ENCODE peak calls at places on chromosomes 13 and 19, in four cellular contexts. One of them, this sample, is unnamed. For H3K36me3, the result is how much of the 10 kb centered on the place peaks cover.

GRCh38 chr13:86932935-86933334 is 738.2 kb upstream of the SLITRK5 start:
- DNase-seq in fibroblast of lung: peak
- DNase-seq in K562: no peak
- DNase-seq in neural progenitor cell: peak
- DNase-seq in this sample: peak

GRCh38 chr13:110149036-110149435 is 157.9 kb downstream of the COL4A1 start:
- DNase-seq in fibroblast of lung: no peak
- DNase-seq in K562: no peak
- DNase-seq in neural progenitor cell: no peak
- DNase-seq in this sample: no peak

GRCh38 chr19:34962281-34962944 is 1.6 kb downstream of the ZNF792 start:
- DNase-seq in fibroblast of lung: no peak
- DNase-seq in K562: peak
- DNase-seq in neural progenitor cell: no peak
- DNase-seq in this sample: peak

GRCh38 chr13:78192721-78193120 is 274.1 kb upstream of the EDNRB start:
- DNase-seq in fibroblast of lung: peak
- DNase-seq in K562: no peak
- DNase-seq in neural progenitor cell: no peak
- DNase-seq in this sample: no peak

GRCh38 chr19:28403698-28404099 is 809.3 kb downstream of the UQCRFS1 start:
- DNase-seq in fibroblast of lung: no peak
- DNase-seq in K562: no peak
- DNase-seq in neural progenitor cell: no peak
- DNase-seq in this sample: no peak

GRCh38 chr19:10037809-10038208 is 24.5 kb downstream of the RDH8 start:
- DNase-seq in fibroblast of lung: no peak
- DNase-seq in K562: no peak
- DNase-seq in neural progenitor cell: no peak
- DNase-seq in this sample: no peak

GRCh38 chr13:112446347-112446861 is 70.2 kb downstream of the SPACA7 start:
- DNase-seq in fibroblast of lung: no peak
- DNase-seq in K562: no peak
- DNase-seq in neural progenitor cell: no peak
- DNase-seq in this sample: no peak

GRCh38 chr13:87656311-87656710 is 14.9 kb upstream of the SLITRK5 start:
- DNase-seq in fibroblast of lung: peak
- DNase-seq in K562: no peak
- DNase-seq in neural progenitor cell: peak
- DNase-seq in this sample: peak

GRCh38 chr19:45571457-45572220 is 13.0 kb downstream of the OPA3 start:
- DNase-seq in fibroblast of lung: no peak
- DNase-seq in K562: no peak
- DNase-seq in neural progenitor cell: no peak
- DNase-seq in this sample: no peak

GRCh38 chr19:38737297-38737865 is 6.9 kb downstream of the CAPN12 start:
- DNase-seq in fibroblast of lung: no peak
- DNase-seq in K562: no peak
- DNase-seq in neural progenitor cell: no peak
- DNase-seq in this sample: no peak

GRCh38 chr19:57566396-57567256 is 7.0 kb upstream of the ZNF550 start:
- DNase-seq in fibroblast of lung: peak
- DNase-seq in K562: peak
- DNase-seq in neural progenitor cell: peak
- DNase-seq in this sample: no peak

GRCh38 chr13:41061914-41062837 is 867 bp downstream of the WBP4 start:
- DNase-seq in fibroblast of lung: peak
- DNase-seq in K562: peak
- DNase-seq in neural progenitor cell: no peak
- DNase-seq in this sample: peak

GRCh38 chr19:55118401-55118991 is 1.1 kb upstream of the PPP1R12C start:
- DNase-seq in fibroblast of lung: peak
- DNase-seq in K562: peak
- DNase-seq in neural progenitor cell: peak
- DNase-seq in this sample: no peak

GRCh38 chr19:18156841-18157464 is 4.0 kb downstream of the PIK3R2 start:
- DNase-seq in fibroblast of lung: peak
- DNase-seq in K562: peak
- DNase-seq in neural progenitor cell: no peak
- DNase-seq in this sample: peak

GRCh38 chr13:98598043-98598442 is 21.1 kb upstream of the STK24 start:
- DNase-seq in fibroblast of lung: no peak
- DNase-seq in K562: no peak
- DNase-seq in neural progenitor cell: peak
- DNase-seq in this sample: peak

GRCh38 chr13:45003417-45003816 is 14.1 kb downstream of the GPALPP1 start:
- DNase-seq in fibroblast of lung: no peak
- DNase-seq in K562: no peak
- DNase-seq in neural progenitor cell: no peak
- DNase-seq in this sample: no peak

GRCh38 chr13:45007225-45007624 is 17.9 kb downstream of the GPALPP1 start:
- DNase-seq in fibroblast of lung: no peak
- DNase-seq in K562: no peak
- DNase-seq in neural progenitor cell: no peak
- DNase-seq in this sample: no peak

GRCh38 chr13:45007823-45008222 is 18.5 kb downstream of the GPALPP1 start:
- DNase-seq in fibroblast of lung: no peak
- DNase-seq in K562: no peak
- DNase-seq in neural progenitor cell: no peak
- DNase-seq in this sample: no peak

DNA sequence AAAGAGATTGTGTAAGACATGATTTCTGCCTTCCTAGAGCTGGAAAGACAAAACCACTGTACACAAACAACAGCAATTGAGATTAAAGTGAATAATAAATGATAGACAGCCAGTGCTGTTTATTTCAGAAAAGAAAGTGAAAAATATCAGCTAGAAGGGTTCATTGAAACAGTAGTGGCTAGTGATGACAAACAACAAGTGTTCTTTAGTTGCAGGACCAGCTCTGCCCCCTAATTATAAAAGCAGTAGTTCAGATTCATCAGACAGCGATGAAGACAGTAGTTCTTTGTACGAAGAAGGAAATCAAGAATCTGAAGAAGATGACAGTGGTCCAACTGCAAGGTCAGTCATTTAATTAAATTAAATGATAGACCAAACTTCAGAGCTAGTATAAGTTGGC is 14.8 kb downstream of the GPALPP1 start:
- DNase-seq in fibroblast of lung: no peak
- DNase-seq in K562: no peak
- DNase-seq in neural progenitor cell: no peak
- DNase-seq in this sample: no peak
- H3K27ac ChIP-seq in fibroblast of lung: no peak
- H3K27ac ChIP-seq in K562: no peak
- H3K27ac ChIP-seq in neural progenitor cell: no peak
- H3K27ac ChIP-seq in this sample: no peak

DNA sequence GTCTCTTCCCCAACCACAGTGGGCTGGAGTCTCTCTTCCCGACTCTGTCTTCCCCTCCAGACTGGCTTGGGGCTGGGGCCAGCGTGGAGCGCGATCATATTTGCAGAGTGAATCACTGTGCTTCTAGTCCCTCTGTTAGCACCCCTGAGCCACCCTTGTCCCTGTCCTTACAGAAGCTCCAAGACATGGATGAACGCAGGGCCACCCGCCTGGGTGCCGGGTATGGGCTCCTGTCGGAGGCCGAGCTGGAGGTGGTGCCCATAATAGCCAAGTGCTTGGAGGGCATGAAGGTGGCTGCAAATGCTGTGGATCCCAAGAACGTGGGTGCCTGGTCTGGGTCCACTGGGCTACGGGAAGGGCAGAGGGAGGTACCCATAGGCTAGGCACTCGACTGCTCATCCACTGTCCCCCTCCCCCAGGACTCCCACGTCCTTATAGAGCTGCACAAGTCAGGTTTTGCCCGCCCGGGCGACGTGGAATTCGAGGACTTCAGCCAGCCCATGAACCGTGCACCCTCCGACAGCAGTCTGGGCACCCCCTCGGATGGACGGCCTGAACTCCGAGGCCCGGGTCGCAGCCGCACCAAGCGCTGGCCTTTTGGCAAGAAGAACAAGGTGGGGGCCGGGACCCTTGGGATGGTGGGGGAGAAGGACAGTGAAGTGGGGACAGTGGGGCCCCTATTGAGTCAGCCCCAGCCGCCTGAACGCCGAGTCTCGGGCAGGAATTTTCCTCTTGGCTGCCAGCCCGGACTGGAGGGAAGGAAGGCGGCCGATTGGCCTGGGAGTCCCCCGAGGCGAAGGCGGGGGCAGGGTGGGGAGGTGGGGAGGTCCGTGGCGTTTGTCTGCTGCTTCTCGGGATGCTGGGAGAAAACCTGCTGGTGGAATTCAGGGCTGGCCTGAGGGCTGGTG is 5.2 kb downstream of the TRIP10 start:
- DNase-seq in fibroblast of lung: peak
- DNase-seq in K562: no peak
- DNase-seq in neural progenitor cell: peak
- DNase-seq in this sample: peak
- H3K36me3 ChIP-seq in fibroblast of lung: under half
- H3K36me3 ChIP-seq in K562: half or more
- H3K36me3 ChIP-seq in neural progenitor cell: under half
- H3K36me3 ChIP-seq in this sample: half or more

GRCh38 chr19:43639507-43640423 is at the start of gene CADM4:
- DNase-seq in fibroblast of lung: no peak
- DNase-seq in K562: peak
- DNase-seq in neural progenitor cell: peak
- DNase-seq in this sample: peak
- TF ChIP-seq EZH2 in fibroblast of lung: no peak
- TF ChIP-seq EZH2 in K562: no peak
- TF ChIP-seq EZH2 in neural progenitor cell: no peak
- TF ChIP-seq EZH2 in this sample: no peak

GRCh38 chr19:40800997-40801377 is 2.0 kb downstream of the EGLN2 start:
- DNase-seq in fibroblast of lung: no peak
- DNase-seq in K562: no peak
- DNase-seq in neural progenitor cell: no peak
- DNase-seq in this sample: no peak
- H3K27ac ChIP-seq in fibroblast of lung: no peak
- H3K27ac ChIP-seq in K562: peak
- H3K27ac ChIP-seq in neural progenitor cell: no peak
- H3K27ac ChIP-seq in this sample: peak

GRCh38 chr13:36981156-36981743 is 17.9 kb downstream of the ALG5 start:
- DNase-seq in fibroblast of lung: peak
- DNase-seq in K562: peak
- DNase-seq in neural progenitor cell: peak
- DNase-seq in this sample: peak
- H3K36me3 ChIP-seq in fibroblast of lung: under half
- H3K36me3 ChIP-seq in K562: half or more
- H3K36me3 ChIP-seq in neural progenitor cell: under half
- H3K36me3 ChIP-seq in this sample: half or more

DNA sequence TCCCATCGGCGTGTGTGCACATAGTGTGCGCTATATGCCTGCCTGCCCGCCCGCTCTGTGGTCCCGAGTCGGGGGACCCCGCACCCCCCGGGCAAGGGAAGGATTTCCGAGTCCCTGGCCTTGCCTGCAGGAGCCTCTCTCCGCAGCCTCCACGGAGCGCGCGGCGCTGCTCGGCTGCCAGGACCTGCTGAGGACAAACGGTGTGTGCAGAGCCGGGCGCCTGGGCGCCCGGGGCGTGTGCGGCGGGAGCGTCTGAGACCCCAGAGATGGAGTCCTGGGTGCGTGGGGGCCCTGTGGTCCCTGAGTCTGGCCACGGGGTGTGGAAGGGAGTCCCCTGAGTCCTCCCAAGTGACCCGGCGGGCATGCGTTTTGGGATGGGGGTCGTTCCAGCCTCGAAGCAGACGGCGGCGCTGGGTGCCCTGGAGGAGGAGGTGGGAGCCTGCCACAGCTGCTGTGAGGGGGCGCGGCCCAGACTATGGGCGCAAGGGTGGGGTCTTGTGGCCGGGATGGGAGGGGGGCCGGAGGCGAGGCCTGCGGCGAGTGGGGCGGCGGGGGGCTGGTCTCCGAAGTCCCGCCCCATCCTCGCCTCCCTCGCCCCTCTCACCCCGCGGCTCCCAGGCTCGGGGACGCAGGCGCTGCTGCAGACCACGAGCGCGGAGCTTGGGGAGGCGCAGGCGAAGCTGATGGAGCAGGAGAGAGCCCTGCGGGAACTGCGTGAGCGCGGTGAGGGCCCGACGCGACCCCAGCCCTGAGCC is 25.3 kb downstream of the CLEC4M start:
- DNase-seq in fibroblast of lung: no peak
- DNase-seq in K562: no peak
- DNase-seq in neural progenitor cell: peak
- DNase-seq in this sample: no peak
- TF ChIP-seq EZH2 in fibroblast of lung: peak
- TF ChIP-seq EZH2 in K562: no peak
- TF ChIP-seq EZH2 in neural progenitor cell: peak
- TF ChIP-seq EZH2 in this sample: peak

GRCh38 chr19:42846597-42846996 is 32.9 kb downstream of the PSG1 start:
- DNase-seq in fibroblast of lung: no peak
- DNase-seq in K562: no peak
- DNase-seq in neural progenitor cell: no peak
- DNase-seq in this sample: no peak

GRCh38 chr19:42850981-42851717 is 28.4 kb downstream of the PSG1 start:
- DNase-seq in fibroblast of lung: peak
- DNase-seq in K562: no peak
- DNase-seq in neural progenitor cell: no peak
- DNase-seq in this sample: peak
- H3K27ac ChIP-seq in fibroblast of lung: peak
- H3K27ac ChIP-seq in K562: no peak
- H3K27ac ChIP-seq in neural progenitor cell: no peak
- H3K27ac ChIP-seq in this sample: no peak

GRCh38 chr13:62524061-62524460 is 1108.4 kb upstream of the PCDH20 start:
- DNase-seq in fibroblast of lung: no peak
- DNase-seq in K562: no peak
- DNase-seq in neural progenitor cell: no peak
- DNase-seq in this sample: no peak
- H3K36me3 ChIP-seq in fibroblast of lung: under half
- H3K36me3 ChIP-seq in K562: under half
- H3K36me3 ChIP-seq in neural progenitor cell: under half
- H3K36me3 ChIP-seq in this sample: under half

DNA sequence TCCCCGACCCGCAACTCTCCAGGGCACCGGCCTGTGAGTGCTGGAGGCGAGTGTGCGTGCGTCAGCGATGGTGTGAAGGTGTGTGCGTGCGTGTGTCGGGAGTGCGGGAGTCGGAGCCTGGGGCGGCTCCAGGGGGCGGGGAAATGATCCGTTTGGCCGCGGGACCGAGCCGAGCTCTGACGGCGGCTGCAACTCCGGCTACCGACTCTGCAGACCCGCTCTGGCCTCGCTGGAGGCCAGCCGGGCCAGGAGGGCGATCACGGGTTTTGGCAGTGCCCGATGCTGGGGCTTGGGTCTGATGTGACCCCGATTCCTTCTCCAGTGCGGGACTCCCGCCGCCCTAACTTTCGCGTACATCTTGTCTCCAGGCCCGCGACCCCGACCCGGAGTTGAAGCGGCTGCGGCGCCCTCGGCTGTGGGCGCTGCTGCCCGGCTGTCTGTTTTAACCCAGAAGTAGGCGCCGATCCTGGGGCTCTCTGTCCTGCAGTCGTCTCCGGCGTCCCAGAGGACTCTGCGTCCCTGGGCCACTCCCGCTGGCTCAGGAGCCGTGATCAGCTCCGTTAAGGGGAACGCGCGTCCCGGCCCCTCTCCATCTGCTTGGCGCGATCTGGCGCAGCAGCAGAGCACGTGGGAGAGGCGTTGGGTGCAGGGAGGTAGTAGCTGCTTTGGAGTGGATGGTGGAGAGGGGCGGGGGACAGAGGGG is 1.2 kb downstream of the CHST8 start:
- DNase-seq in fibroblast of lung: no peak
- DNase-seq in K562: no peak
- DNase-seq in neural progenitor cell: peak
- DNase-seq in this sample: no peak
- TF ChIP-seq EZH2 in fibroblast of lung: peak
- TF ChIP-seq EZH2 in K562: no peak
- TF ChIP-seq EZH2 in neural progenitor cell: peak
- TF ChIP-seq EZH2 in this sample: peak

This sample was measured in A673.